ENCODE peak calls at places on chromosomes 4 and X, in five cellular contexts. One of them, this sample, is unnamed.

GRCh38 chrX:101206471-101206870 is 13.1 kb upstream of the DRP2 start:
- DNase-seq in A673: peak; percentile 53
- DNase-seq in Panc1: peak; percentile 22
- DNase-seq in AG04450: no peak
- DNase-seq in lung: no peak
- DNase-seq in this sample: no peak

GRCh38 chr4:75584067-75584466 is 28.2 kb downstream of the ODAPH start:
- DNase-seq in lung: peak; percentile 46
- DNase-seq in Panc1: no peak
- DNase-seq in AG04450: no peak
- DNase-seq in A673: no peak
- DNase-seq in this sample: no peak

GRCh38 chr4:113951263-113951662 is 28.2 kb downstream of the ARSJ start:
- DNase-seq in lung: no peak
- DNase-seq in A673: no peak
- DNase-seq in AG04450: no peak
- DNase-seq in Panc1: no peak
- DNase-seq in this sample: no peak

GRCh38 chr4:165379662-165380061 is 854 bp downstream of the CPE start:
- DNase-seq in lung: no peak
- DNase-seq in A673: no peak
- DNase-seq in AG04450: no peak
- DNase-seq in Panc1: no peak
- DNase-seq in this sample: no peak

GRCh38 chrX:72018277-72019112 is 107.8 kb downstream of the NHSL2 start:
- DNase-seq in Panc1: no peak
- DNase-seq in A673: peak; percentile 86
- DNase-seq in lung: peak; percentile 78
- DNase-seq in AG04450: peak; percentile 57
- DNase-seq in this sample: peak; percentile 81

GRCh38 chrX:44733931-44734330 is 109.9 kb upstream of the DUSP21 start:
- DNase-seq in A673: no peak
- DNase-seq in lung: no peak
- DNase-seq in Panc1: no peak
- DNase-seq in AG04450: no peak
- DNase-seq in this sample: no peak

GRCh38 chr4:44722001-44722400 is 4.4 kb downstream of the GNPDA2 start:
- DNase-seq in Panc1: no peak
- DNase-seq in lung: no peak
- DNase-seq in A673: no peak
- DNase-seq in AG04450: no peak
- DNase-seq in this sample: no peak

GRCh38 chr4:80361329-80361900 is 25.9 kb downstream of the CFAP299 start:
- DNase-seq in A673: peak; percentile 14
- DNase-seq in AG04450: no peak
- DNase-seq in lung: no peak
- DNase-seq in Panc1: no peak
- DNase-seq in this sample: peak; percentile 26

GRCh38 chr4:52848255-52848654 is 13.9 kb upstream of the RASL11B start:
- DNase-seq in A673: no peak
- DNase-seq in lung: no peak
- DNase-seq in AG04450: no peak
- DNase-seq in Panc1: no peak
- DNase-seq in this sample: no peak

GRCh38 chr4:158209825-158210807 is at the start of gene TMEM144:
- DNase-seq in AG04450: peak; percentile 52
- DNase-seq in Panc1: peak; percentile 45
- DNase-seq in A673: peak; percentile 95
- DNase-seq in lung: peak; percentile 93
- DNase-seq in this sample: no peak

GRCh38 chr4:186819357-186820086 is 95.9 kb upstream of the FAT1 start:
- DNase-seq in Panc1: no peak
- DNase-seq in A673: peak; percentile 35
- DNase-seq in lung: no peak
- DNase-seq in AG04450: no peak
- DNase-seq in this sample: no peak

GRCh38 chr4:169968999-169969398 is 57.2 kb downstream of the MFAP3L start:
- DNase-seq in AG04450: no peak
- DNase-seq in lung: no peak
- DNase-seq in A673: no peak
- DNase-seq in Panc1: no peak
- DNase-seq in this sample: no peak

GRCh38 chrX:71578253-71579135 is at the start of gene GCNA:
- DNase-seq in Panc1: no peak
- DNase-seq in A673: no peak
- DNase-seq in AG04450: no peak
- DNase-seq in lung: no peak
- DNase-seq in this sample: no peak

GRCh38 chr4:112515278-112516075 is 503 bp downstream of the NEUROG2 start:
- DNase-seq in lung: no peak
- DNase-seq in Panc1: no peak
- DNase-seq in A673: peak; percentile 57
- DNase-seq in AG04450: no peak
- DNase-seq in this sample: peak; percentile 49

GRCh38 chrX:71111851-71112468 is 583 bp upstream of the IL2RG start:
- DNase-seq in A673: no peak
- DNase-seq in Panc1: no peak
- DNase-seq in lung: no peak
- DNase-seq in AG04450: no peak
- DNase-seq in this sample: peak; percentile 74

GRCh38 chr4:184728858-184729257 is 5.0 kb downstream of the CENPU start:
- DNase-seq in AG04450: no peak
- DNase-seq in lung: no peak
- DNase-seq in A673: no peak
- DNase-seq in Panc1: no peak
- DNase-seq in this sample: no peak

GRCh38 chrX:39821011-39821708 is 276.6 kb downstream of the BCOR start:
- DNase-seq in AG04450: no peak
- DNase-seq in A673: peak; percentile 58
- DNase-seq in lung: no peak
- DNase-seq in Panc1: no peak
- DNase-seq in this sample: no peak

GRCh38 chrX:68443155-68443868 is 10.0 kb upstream of the OPHN1 start:
- DNase-seq in AG04450: no peak
- DNase-seq in Panc1: no peak
- DNase-seq in A673: peak; percentile 24
- DNase-seq in lung: peak; percentile 40
- DNase-seq in this sample: peak; percentile 41

GRCh38 chr4:98381306-98381705 is 120.1 kb downstream of the RAP1GDS1 start:
- DNase-seq in A673: no peak
- DNase-seq in AG04450: no peak
- DNase-seq in Panc1: no peak
- DNase-seq in lung: no peak
- DNase-seq in this sample: no peak

GRCh38 chrX:12210921-12211320 is 72.6 kb downstream of the FRMPD4 start:
- DNase-seq in A673: peak; percentile 0
- DNase-seq in Panc1: no peak
- DNase-seq in lung: no peak
- DNase-seq in AG04450: no peak
- DNase-seq in this sample: no peak

GRCh38 chr4:101005659-101006058 is 341.7 kb downstream of the PPP3CA start:
- DNase-seq in lung: no peak
- DNase-seq in Panc1: no peak
- DNase-seq in A673: no peak
- DNase-seq in AG04450: no peak
- DNase-seq in this sample: no peak

GRCh38 chr4:152935138-152935537 is 985 bp upstream of the FHDC1 start:
- DNase-seq in lung: no peak
- DNase-seq in Panc1: no peak
- DNase-seq in AG04450: no peak
- DNase-seq in A673: no peak
- DNase-seq in this sample: no peak

GRCh38 chr4:13860126-13860525 is 232.6 kb upstream of the BOD1L1 start:
- DNase-seq in AG04450: no peak
- DNase-seq in lung: no peak
- DNase-seq in Panc1: no peak
- DNase-seq in A673: peak; percentile 37
- DNase-seq in this sample: no peak

GRCh38 chrX:2627272-2627867 is 63.7 kb upstream of the CD99 start:
- DNase-seq in lung: no peak
- DNase-seq in A673: peak; percentile 74
- DNase-seq in AG04450: no peak
- DNase-seq in Panc1: no peak
- DNase-seq in this sample: peak; percentile 42

GRCh38 chrX:3567681-3568080 is 145.8 kb downstream of the PRKX start:
- DNase-seq in Panc1: no peak
- DNase-seq in A673: no peak
- DNase-seq in lung: no peak
- DNase-seq in AG04450: no peak
- DNase-seq in this sample: no peak

GRCh38 chr4:147388016-147388415 is 92.9 kb upstream of the EDNRA start:
- DNase-seq in lung: no peak
- DNase-seq in AG04450: no peak
- DNase-seq in A673: no peak
- DNase-seq in Panc1: no peak
- DNase-seq in this sample: no peak

GRCh38 chrX:39253551-39253950 is 452.3 kb downstream of the MID1IP1 start:
- DNase-seq in A673: no peak
- DNase-seq in AG04450: no peak
- DNase-seq in lung: no peak
- DNase-seq in Panc1: no peak
- DNase-seq in this sample: no peak

GRCh38 chrX:48467331-48467761 is 2.7 kb downstream of the SLC38A5 start:
- DNase-seq in A673: no peak
- DNase-seq in lung: no peak
- DNase-seq in Panc1: no peak
- DNase-seq in AG04450: no peak
- DNase-seq in this sample: no peak

GRCh38 chr4:113559947-113560346 is 201.6 kb downstream of the CAMK2D start:
- DNase-seq in AG04450: no peak
- DNase-seq in Panc1: no peak
- DNase-seq in lung: no peak
- DNase-seq in A673: no peak
- DNase-seq in this sample: no peak

GRCh38 chr4:141810702-141811365 is 174.5 kb downstream of the IL15 start:
- DNase-seq in AG04450: no peak
- DNase-seq in lung: no peak
- DNase-seq in A673: peak; percentile 30
- DNase-seq in Panc1: no peak
- DNase-seq in this sample: no peak

GRCh38 chr4:8393593-8394038 is 46.9 kb downstream of the ACOX3 start:
- DNase-seq in lung: peak; percentile 55
- DNase-seq in AG04450: peak; percentile 90
- DNase-seq in Panc1: peak; percentile 64
- DNase-seq in A673: no peak
- DNase-seq in this sample: no peak

GRCh38 chrX:51496501-51497291 is at the start of gene NUDT11:
- DNase-seq in A673: peak; percentile 78
- DNase-seq in AG04450: no peak
- DNase-seq in lung: peak; percentile 32
- DNase-seq in Panc1: no peak
- DNase-seq in this sample: peak; percentile 9

DNA sequence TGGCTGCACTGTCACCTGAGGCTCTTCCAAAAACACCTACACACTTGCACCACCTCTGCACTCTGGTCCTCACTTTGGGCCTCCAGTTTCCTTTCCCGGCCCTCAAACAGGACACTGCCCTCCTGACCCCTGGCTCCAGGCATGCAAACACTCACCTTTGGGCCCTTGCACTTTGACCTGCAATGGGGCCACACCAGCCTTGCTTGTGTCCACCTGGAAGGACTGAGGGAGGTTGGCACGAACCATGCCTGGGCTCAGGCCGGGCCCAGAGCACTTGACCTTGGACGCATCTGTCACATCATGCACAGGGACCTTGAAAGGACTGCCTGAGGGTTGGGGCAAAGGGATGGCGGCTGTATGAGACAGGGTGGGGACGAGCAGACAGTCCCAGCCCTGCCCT is 15.6 kb downstream of the FLNA start:
- DNase-seq in AG04450: no peak
- DNase-seq in lung: no peak
- DNase-seq in Panc1: no peak
- DNase-seq in A673: no peak
- DNase-seq in this sample: no peak
- H3K27ac ChIP-seq in AG04450: peak overlapping the region; percentile 52
- H3K27ac ChIP-seq in lung: no peak overlapping the region
- H3K27ac ChIP-seq in Panc1: no peak overlapping the region
- H3K27ac ChIP-seq in A673: no peak overlapping the region
- H3K27ac ChIP-seq in this sample: no peak overlapping the region

DNA sequence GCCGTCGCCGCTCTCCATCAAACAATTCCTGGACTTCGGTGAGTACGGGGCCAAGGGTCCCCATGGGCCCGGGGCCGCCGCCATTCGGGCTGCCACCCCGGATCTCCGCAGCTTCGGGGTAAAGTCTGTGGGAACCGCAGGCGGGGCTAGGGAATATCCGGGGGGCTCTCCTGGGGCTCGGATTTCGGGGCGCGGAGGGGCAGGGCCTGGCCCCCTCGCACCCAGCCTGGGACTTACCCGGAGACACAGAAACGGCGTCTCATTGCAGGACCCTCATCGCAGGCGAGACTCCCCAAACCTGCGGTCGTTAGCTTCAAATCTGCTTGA is 401 bp downstream of the PDK3 start:
- DNase-seq in Panc1: no peak
- DNase-seq in AG04450: no peak
- DNase-seq in lung: no peak
- DNase-seq in A673: no peak
- DNase-seq in this sample: no peak
- H3K27ac ChIP-seq in Panc1: no peak overlapping the region
- H3K27ac ChIP-seq in AG04450: no peak overlapping the region
- H3K27ac ChIP-seq in lung: peak overlapping the region; percentile 36
- H3K27ac ChIP-seq in A673: peak overlapping the region; percentile 54
- H3K27ac ChIP-seq in this sample: peak overlapping the region; percentile 87

DNA sequence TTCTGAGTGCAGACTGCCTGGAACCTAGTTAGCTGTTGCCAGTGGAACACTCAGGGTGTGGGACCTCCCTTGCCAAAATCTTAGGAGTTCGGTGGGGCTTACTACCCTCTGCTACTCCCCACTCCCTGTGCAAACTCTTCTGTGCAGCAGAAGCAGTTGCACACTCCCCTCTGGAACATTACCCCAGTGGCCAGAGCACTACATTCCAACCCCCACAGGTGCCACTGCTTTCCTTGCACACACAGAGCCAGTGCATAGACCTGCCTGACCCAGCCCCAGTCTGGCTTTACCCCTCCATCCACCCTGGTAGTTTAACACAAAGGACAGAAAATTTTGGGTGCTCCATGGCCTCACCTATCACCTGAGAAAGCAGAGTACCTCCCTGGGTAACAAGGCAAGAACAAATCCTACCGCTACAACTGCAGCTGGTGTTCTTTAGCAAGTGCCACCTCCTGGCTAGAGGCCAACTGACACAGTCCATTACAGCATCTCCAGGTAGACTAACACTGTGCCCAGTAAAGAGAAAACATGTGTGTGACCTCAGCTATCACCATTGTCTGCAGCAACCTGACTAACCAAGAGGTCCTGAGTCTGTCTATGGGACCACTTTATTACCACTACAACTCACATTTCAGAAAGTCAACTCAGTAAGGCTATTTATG is 11.5 kb upstream of the RASSF6 start:
- DNase-seq in AG04450: no peak
- DNase-seq in lung: no peak
- DNase-seq in Panc1: no peak
- DNase-seq in A673: no peak
- DNase-seq in this sample: no peak
- H3K27ac ChIP-seq in AG04450: no peak overlapping the region
- H3K27ac ChIP-seq in lung: no peak overlapping the region
- H3K27ac ChIP-seq in Panc1: no peak overlapping the region
- H3K27ac ChIP-seq in A673: no peak overlapping the region
- H3K27ac ChIP-seq in this sample: no peak overlapping the region

GRCh38 chr4:145660064-145660463 is 19.9 kb upstream of the C4orf51 start:
- DNase-seq in Panc1: no peak
- DNase-seq in AG04450: no peak
- DNase-seq in lung: no peak
- DNase-seq in A673: no peak
- DNase-seq in this sample: no peak

GRCh38 chr4:145656156-145656555 is 23.8 kb upstream of the C4orf51 start:
- DNase-seq in lung: no peak
- DNase-seq in AG04450: no peak
- DNase-seq in A673: no peak
- DNase-seq in Panc1: no peak
- DNase-seq in this sample: no peak
- H3K27ac ChIP-seq in lung: no peak overlapping the region
- H3K27ac ChIP-seq in AG04450: no peak overlapping the region
- H3K27ac ChIP-seq in A673: no peak overlapping the region
- H3K27ac ChIP-seq in Panc1: no peak overlapping the region
- H3K27ac ChIP-seq in this sample: no peak overlapping the region